ENCODE peak calls at places on chromosomes 1 and 21, in five cellular contexts. W is fibroblast of lung, E is tibial artery, Y is right cardiac atrium, P is GM23248. M is an unnamed sample.

GRCh38 chr21:44845418-44846200 is 27.7 kb upstream of the SUMO3 start:
- DNase-seq in W (peak; percentile 53), E (peak; percentile 51), Y (peak; percentile 92), P (peak; percentile 80), M (no peak)

GRCh38 chr1:193558491-193559028 is 372.1 kb upstream of the B3GALT2 start:
- DNase-seq in W (peak; percentile 91), E (peak; percentile 22), Y (no peak), P (peak; percentile 56), M (peak; percentile 93)

GRCh38 chr1:147669475-147670318 is 627 bp downstream of the ACP6 start:
- DNase-seq in W (peak; percentile 61), E (peak; percentile 23), Y (peak; percentile 74), P (peak; percentile 72), M (no peak)

GRCh38 chr1:247740721-247741120 is 2.3 kb downstream of the OR14K1 start:
- DNase-seq in W (peak; percentile 11), E (no peak), Y (no peak), P (no peak), M (no peak)

GRCh38 chr1:78840447-78841251 is 165.9 kb downstream of the ADGRL4 start:
- DNase-seq in W (peak; percentile 92), E (no peak), Y (no peak), P (peak; percentile 78), M (peak; percentile 78)

GRCh38 chr1:37478890-37479254 is 4.5 kb downstream of the ZC3H12A start:
- DNase-seq in W (peak; percentile 54), E (no peak), Y (no peak), P (no peak), M (no peak)

GRCh38 chr1:74729741-74730478 is 2.9 kb downstream of the CRYZ start:
- DNase-seq in W (peak; percentile 69), E (no peak), Y (no peak), P (peak; percentile 67), M (peak; percentile 26)

GRCh38 chr21:31872452-31873274 is at the start of gene HUNK:
- DNase-seq in W (peak; percentile 37), E (no peak), Y (peak; percentile 66), P (peak; percentile 75), M (no peak)

GRCh38 chr1:21050031-21050430 is 126.7 kb downstream of the EIF4G3 start:
- DNase-seq in W (peak; percentile 78), E (no peak), Y (no peak), P (peak; percentile 29), M (peak; percentile 68)

GRCh38 chr1:164637461-164638375 is 78.7 kb downstream of the PBX1 start:
- DNase-seq in W (peak; percentile 93), E (peak; percentile 51), Y (peak; percentile 75), P (peak; percentile 87), M (peak; percentile 85)

GRCh38 chr1:229221106-229222019 is 49.5 kb upstream of the RAB4A start:
- DNase-seq in W (no peak), E (no peak), Y (no peak), P (no peak), M (peak; percentile 84)

GRCh38 chr1:24389231-24389678 is 24.3 kb downstream of the STPG1 start:
- DNase-seq in W (no peak), E (no peak), Y (no peak), P (no peak), M (no peak)

GRCh38 chr1:209802780-209803152 is 3.2 kb downstream of the IRF6 start:
- DNase-seq in W (no peak), E (no peak), Y (no peak), P (no peak), M (no peak)

DNA sequence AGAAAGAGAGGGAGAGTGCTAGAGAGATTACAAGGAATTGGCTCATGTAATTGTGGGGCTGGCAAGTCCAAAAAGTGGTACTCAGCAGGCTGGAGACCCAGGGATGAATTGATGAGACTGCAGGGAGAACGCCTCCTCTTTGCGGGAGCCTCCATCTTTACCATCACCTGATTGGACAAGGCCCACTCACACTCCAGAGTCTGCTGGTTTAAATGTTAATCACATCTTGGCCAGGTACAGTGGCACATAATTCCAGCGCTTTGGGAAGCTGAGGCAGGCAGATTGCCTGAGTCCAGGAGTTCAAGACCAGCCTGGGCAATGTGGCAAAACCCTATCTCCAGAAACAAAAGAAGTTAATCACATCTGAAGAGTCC is 121.8 kb upstream of the C1orf174 start:
- DNase-seq in W (no peak), E (no peak), Y (no peak), P (no peak), M (no peak)
- H3K4me3 ChIP-seq in W (no peak overlapping the region), E (no peak overlapping the region), Y (no peak overlapping the region), P (no peak overlapping the region), M (no peak overlapping the region)

GRCh38 chr1:227166559-227166958 is 151.7 kb downstream of the CDC42BPA start:
- DNase-seq in W (no peak), E (no peak), Y (no peak), P (no peak), M (no peak)
- H3K4me3 ChIP-seq in W (no peak overlapping the region), E (no peak overlapping the region), Y (no peak overlapping the region), P (no peak overlapping the region), M (no peak overlapping the region)

DNA sequence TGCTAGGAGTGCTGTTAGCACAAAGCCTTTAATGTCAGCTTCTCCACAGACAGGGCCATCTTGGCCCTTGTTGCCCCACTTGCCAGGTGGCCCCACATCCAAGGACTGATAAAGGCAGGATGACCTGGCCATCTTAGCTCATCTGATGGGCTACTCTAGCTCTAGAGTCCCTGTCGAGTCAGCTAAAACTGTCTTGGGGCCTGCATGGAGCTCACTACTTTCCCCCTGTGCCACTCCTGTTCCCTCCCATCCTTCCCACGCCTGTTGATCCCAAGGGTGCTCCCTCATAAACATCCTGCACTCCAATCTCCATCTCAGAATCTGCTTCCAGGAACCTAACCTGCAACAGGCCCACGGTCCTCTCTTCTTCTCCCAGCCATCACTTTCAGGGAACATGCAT is 652 bp upstream of the GPX7 start:
- DNase-seq in W (no peak), E (no peak), Y (no peak), P (no peak), M (no peak)
- H3K4me3 ChIP-seq in W (peak overlapping the region; percentile 55), E (peak overlapping the region; percentile 75), Y (no peak overlapping the region), P (peak overlapping the region; percentile 67), M (no peak overlapping the region)

DNA sequence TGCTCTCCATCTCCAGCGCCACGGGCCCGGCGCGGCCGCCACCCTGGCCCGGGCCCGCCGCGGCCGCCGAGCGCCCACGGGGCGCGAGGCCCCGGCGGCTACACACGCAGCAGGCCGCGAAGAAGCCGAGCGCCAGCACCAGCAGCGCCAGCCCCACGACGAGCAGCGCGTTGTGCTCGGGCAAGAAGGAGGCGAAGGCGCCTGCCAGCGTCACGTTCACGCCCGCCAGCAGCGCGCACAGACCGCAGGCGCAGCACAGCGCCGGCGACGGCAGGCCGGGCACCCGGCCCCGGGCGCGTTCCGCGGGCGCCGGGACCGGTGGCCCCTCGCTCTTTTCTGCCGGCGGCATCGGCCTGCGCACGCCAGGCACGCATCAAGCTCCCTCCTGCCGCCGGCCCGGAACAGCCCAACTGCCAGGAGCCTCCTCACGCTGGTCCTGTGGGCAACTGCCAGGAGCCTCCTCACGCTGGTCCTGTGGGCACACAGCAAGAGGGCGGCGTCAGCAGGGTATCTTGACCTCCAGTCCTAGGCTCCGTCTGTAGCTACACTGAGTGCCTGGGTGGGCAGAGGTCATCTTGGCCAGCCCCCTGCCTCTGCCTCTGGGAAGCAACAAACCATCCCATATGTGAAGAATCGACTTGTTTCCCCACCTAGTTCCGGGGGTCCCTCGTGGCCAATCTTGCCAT is 18.1 kb downstream of the KNCN start:
- DNase-seq in W (peak; percentile 63), E (no peak), Y (peak; percentile 88), P (peak; percentile 74), M (no peak)
- H3K4me3 ChIP-seq in W (no peak overlapping the region), E (peak overlapping the region; percentile 60), Y (peak overlapping the region; percentile 46), P (peak overlapping the region; percentile 61), M (no peak overlapping the region)

DNA sequence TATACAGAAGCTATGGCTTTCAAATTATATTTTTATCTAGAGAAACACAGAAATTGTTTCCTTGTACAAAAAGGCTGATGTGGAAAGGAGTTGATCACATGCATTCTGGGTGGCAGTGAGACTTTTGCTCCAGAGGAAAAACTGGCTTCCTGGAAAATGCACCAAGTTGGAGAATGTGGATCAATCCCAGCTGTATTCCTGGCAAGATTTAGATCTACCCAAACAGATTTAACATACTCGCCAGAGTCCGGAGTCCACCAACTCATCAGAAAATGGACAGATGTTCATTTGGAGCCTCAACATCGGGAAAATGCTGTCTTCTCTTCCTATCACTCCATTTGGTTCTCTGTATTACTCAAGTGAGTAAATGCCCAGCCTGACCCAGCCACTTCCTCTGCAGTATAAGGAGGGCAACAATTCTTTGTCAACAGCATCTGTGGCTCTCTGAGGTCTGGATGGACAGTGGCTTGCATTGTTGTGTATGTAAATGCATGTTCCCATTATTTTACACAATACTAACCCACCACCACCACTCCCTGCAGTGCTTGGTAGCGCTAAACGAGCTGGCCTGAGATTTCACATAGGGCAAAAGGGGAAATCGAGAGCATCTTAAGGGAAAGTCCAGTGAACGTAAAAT is 226.2 kb upstream of the IRF2BP2 start:
- DNase-seq in W (no peak), E (no peak), Y (no peak), P (no peak), M (no peak)
- H3K4me3 ChIP-seq in W (no peak overlapping the region), E (no peak overlapping the region), Y (no peak overlapping the region), P (no peak overlapping the region), M (no peak overlapping the region)

GRCh38 chr1:9069324-9070100 is at the start of gene SLC2A5:
- DNase-seq in W (peak; percentile 26), E (peak; percentile 36), Y (peak; percentile 72), P (peak; percentile 58), M (no peak)
- H3K4me3 ChIP-seq in W (peak within 1 kb of the TSS; percentile 31), E (peak within 1 kb of the TSS; percentile 39), Y (peak within 1 kb of the TSS; percentile 1), P (peak within 1 kb of the TSS; percentile 33), M (no peak within 1 kb of the TSS)

GRCh38 chr1:151284013-151284577 is 2.0 kb downstream of the ZNF687 start:
- DNase-seq in W (no peak), E (no peak), Y (peak; percentile 26), P (no peak), M (no peak)
- H3K4me3 ChIP-seq in W (peak overlapping the region; percentile 85), E (no peak overlapping the region), Y (no peak overlapping the region), P (peak overlapping the region; percentile 87), M (peak overlapping the region; percentile 66)